ENCODE peak calls at places on chromosome 1, in nine cellular contexts. One of them, this sample, is unnamed.

GRCh38 chr1:167661527-167662436 is 31.8 kb downstream of the RCSD1 start:
- DNase-seq in amniotic stem cell: peak
- DNase-seq in foreskin fibroblast: peak
- DNase-seq in neural crest cell: no peak
- DNase-seq in caudate nucleus: no peak
- DNase-seq in GM10248: no peak
- DNase-seq in NCI-H1694: no peak
- DNase-seq in endothelial cell: no peak
- DNase-seq in GM12865: no peak
- DNase-seq in this sample: no peak

GRCh38 chr1:170807432-170807831 is 127.9 kb upstream of the MROH9 start:
- DNase-seq in amniotic stem cell: peak
- DNase-seq in foreskin fibroblast: peak
- DNase-seq in neural crest cell: no peak
- DNase-seq in caudate nucleus: no peak
- DNase-seq in GM10248: no peak
- DNase-seq in NCI-H1694: no peak
- DNase-seq in endothelial cell: no peak
- DNase-seq in GM12865: no peak
- DNase-seq in this sample: no peak

GRCh38 chr1:65175171-65176070 is 27.4 kb downstream of the AK4 start:
- DNase-seq in amniotic stem cell: no peak
- DNase-seq in foreskin fibroblast: peak
- DNase-seq in neural crest cell: no peak
- DNase-seq in caudate nucleus: no peak
- DNase-seq in GM10248: no peak
- DNase-seq in NCI-H1694: peak
- DNase-seq in endothelial cell: no peak
- DNase-seq in GM12865: no peak
- DNase-seq in this sample: no peak

GRCh38 chr1:55005351-55006140 is 6.8 kb downstream of the BSND start:
- DNase-seq in amniotic stem cell: no peak
- DNase-seq in foreskin fibroblast: no peak
- DNase-seq in neural crest cell: no peak
- DNase-seq in caudate nucleus: no peak
- DNase-seq in GM10248: no peak
- DNase-seq in NCI-H1694: no peak
- DNase-seq in endothelial cell: no peak
- DNase-seq in GM12865: no peak
- DNase-seq in this sample: no peak

GRCh38 chr1:79478728-79479373 is 472.3 kb upstream of the ADGRL4 start:
- DNase-seq in amniotic stem cell: no peak
- DNase-seq in foreskin fibroblast: no peak
- DNase-seq in neural crest cell: no peak
- DNase-seq in caudate nucleus: no peak
- DNase-seq in GM10248: no peak
- DNase-seq in NCI-H1694: no peak
- DNase-seq in endothelial cell: no peak
- DNase-seq in GM12865: no peak
- DNase-seq in this sample: no peak

GRCh38 chr1:98078586-98078985 is 157.8 kb upstream of the DPYD start:
- DNase-seq in amniotic stem cell: no peak
- DNase-seq in foreskin fibroblast: peak
- DNase-seq in neural crest cell: no peak
- DNase-seq in caudate nucleus: no peak
- DNase-seq in GM10248: no peak
- DNase-seq in NCI-H1694: no peak
- DNase-seq in endothelial cell: no peak
- DNase-seq in GM12865: no peak
- DNase-seq in this sample: no peak

GRCh38 chr1:87474098-87474497 is 145.4 kb downstream of the LMO4 start:
- DNase-seq in amniotic stem cell: no peak
- DNase-seq in foreskin fibroblast: no peak
- DNase-seq in neural crest cell: no peak
- DNase-seq in caudate nucleus: no peak
- DNase-seq in GM10248: no peak
- DNase-seq in NCI-H1694: no peak
- DNase-seq in endothelial cell: no peak
- DNase-seq in GM12865: no peak
- DNase-seq in this sample: no peak

GRCh38 chr1:99598738-99599411 is 47.0 kb upstream of the PALMD start:
- DNase-seq in amniotic stem cell: no peak
- DNase-seq in foreskin fibroblast: no peak
- DNase-seq in neural crest cell: no peak
- DNase-seq in caudate nucleus: no peak
- DNase-seq in GM10248: no peak
- DNase-seq in NCI-H1694: no peak
- DNase-seq in endothelial cell: no peak
- DNase-seq in GM12865: peak
- DNase-seq in this sample: no peak

GRCh38 chr1:182739545-182739944 is 50.0 kb upstream of the NPL start:
- DNase-seq in amniotic stem cell: no peak
- DNase-seq in foreskin fibroblast: no peak
- DNase-seq in neural crest cell: peak
- DNase-seq in caudate nucleus: no peak
- DNase-seq in GM10248: peak
- DNase-seq in NCI-H1694: no peak
- DNase-seq in endothelial cell: no peak
- DNase-seq in GM12865: peak
- DNase-seq in this sample: no peak

GRCh38 chr1:197440730-197441129 is 172.7 kb downstream of the CRB1 start:
- DNase-seq in amniotic stem cell: no peak
- DNase-seq in foreskin fibroblast: no peak
- DNase-seq in neural crest cell: no peak
- DNase-seq in caudate nucleus: no peak
- DNase-seq in GM10248: no peak
- DNase-seq in NCI-H1694: no peak
- DNase-seq in endothelial cell: no peak
- DNase-seq in GM12865: no peak
- DNase-seq in this sample: no peak

This sample was measured in Peyer's patch.